ENCODE peak calls at places on chromosomes 6 and 20, in nine cellular contexts. C is heart left ventricle, X is aorta, W is Peyer's patch, T is epithelial cell of esophagus, A is dorsolateral prefrontal cortex, O is RWPE2, J is left ventricle myocardium inferior, G is lower leg skin. I is an unnamed sample.

GRCh38 chr6:157995458-157995857 is 13.8 kb downstream of the SYNJ2 start:
- DNase-seq in C (no peak), X (no peak), W (no peak), T (no peak), A (no peak), O (no peak), J (peak), G (no peak), I (no peak)

GRCh38 chr6:150030611-150031010 is 5.3 kb upstream of the RAET1L start:
- DNase-seq in C (no peak), X (no peak), W (no peak), T (no peak), A (no peak), O (no peak), J (no peak), G (no peak), I (no peak)

GRCh38 chr20:57627972-57628650 is 7.9 kb upstream of the ZBP1 start:
- DNase-seq in C (peak), X (peak), W (peak), T (peak), A (no peak), O (peak), J (peak), G (peak), I (peak)

GRCh38 chr20:54172856-54173652 is 732 bp downstream of the CYP24A1 start:
- DNase-seq in C (no peak), X (no peak), W (no peak), T (peak), A (no peak), O (peak), J (no peak), G (no peak), I (peak)

GRCh38 chr20:57066126-57066900 is 200.1 kb downstream of the BMP7 start:
- DNase-seq in C (no peak), X (no peak), W (no peak), T (no peak), A (no peak), O (peak), J (no peak), G (peak), I (no peak)

GRCh38 chr6:4973972-4974885 is 29.6 kb downstream of the RPP40 start:
- DNase-seq in C (no peak), X (peak), W (no peak), T (peak), A (no peak), O (no peak), J (no peak), G (peak), I (peak)

GRCh38 chr20:57678340-57678739 is 31.5 kb downstream of the PMEPA1 start:
- DNase-seq in C (peak), X (no peak), W (no peak), T (no peak), A (peak), O (no peak), J (no peak), G (no peak), I (no peak)

GRCh38 chr6:125867483-125867935 is 76.7 kb downstream of the NCOA7 start:
- DNase-seq in C (no peak), X (no peak), W (no peak), T (peak), A (no peak), O (peak), J (no peak), G (no peak), I (peak)

GRCh38 chr6:119172813-119173212 is 94.3 kb upstream of the FAM184A start:
- DNase-seq in C (no peak), X (no peak), W (no peak), T (peak), A (no peak), O (no peak), J (no peak), G (no peak), I (peak)

GRCh38 chr20:36167826-36168634 is 13.5 kb downstream of the EPB41L1 start:
- DNase-seq in C (no peak), X (no peak), W (no peak), T (peak), A (no peak), O (no peak), J (no peak), G (no peak), I (peak)

GRCh38 chr6:161001421-161001820 is 9.9 kb downstream of the MAP3K4 start:
- DNase-seq in C (no peak), X (no peak), W (no peak), T (peak), A (no peak), O (no peak), J (no peak), G (no peak), I (peak)

GRCh38 chr6:117477988-117478852 is 4.3 kb upstream of the DCBLD1 start:
- DNase-seq in C (no peak), X (no peak), W (peak), T (peak), A (no peak), O (no peak), J (no peak), G (no peak), I (peak)

DNA sequence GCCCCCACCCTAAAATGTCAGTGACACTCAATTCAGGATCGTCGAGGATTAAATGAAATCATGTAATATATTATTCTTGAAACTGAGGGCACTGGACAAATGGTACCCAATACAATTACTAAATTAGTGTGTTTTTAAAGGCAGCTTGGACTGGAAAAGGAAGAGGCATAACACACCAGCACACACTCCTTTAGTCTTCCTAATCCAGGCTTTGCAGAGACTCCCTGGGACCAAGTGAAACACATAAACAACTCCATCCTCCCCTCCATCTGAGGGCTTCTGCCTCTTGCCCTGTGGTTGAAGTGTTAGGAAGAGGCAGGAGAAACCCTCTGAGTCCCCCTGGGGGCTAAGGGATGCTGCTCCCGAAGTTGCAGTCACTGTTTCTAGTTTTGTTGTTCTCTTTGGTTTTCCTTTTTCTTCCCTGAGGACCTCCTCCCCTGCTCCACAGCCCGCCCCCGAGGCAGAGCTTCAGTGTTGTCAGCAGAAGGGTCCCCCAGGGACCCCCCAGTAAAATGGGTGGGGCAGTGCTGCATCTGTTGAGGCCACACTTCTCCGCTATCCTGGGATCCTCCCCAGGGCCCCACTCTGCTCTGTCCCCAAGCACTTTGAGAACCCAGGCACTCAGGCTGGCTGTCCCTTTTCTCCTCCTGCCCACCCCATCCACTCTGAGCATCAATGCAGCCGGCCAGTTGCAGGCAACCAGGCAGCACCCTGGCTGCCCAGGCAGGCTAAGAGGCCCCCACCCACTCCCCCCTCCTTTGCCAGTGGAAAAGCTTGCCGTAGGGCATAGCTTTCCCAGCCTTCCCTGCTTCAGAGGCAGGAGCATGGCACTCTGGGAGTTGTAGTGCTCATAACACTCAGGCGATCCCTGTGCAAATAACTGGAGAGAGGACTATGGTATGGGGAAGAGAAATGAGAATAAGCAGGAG is 5.9 kb downstream of the TMEM63B start:
- DNase-seq in C (peak), X (peak), W (peak), T (peak), A (peak), O (no peak), J (peak), G (peak), I (peak)
- H3K4me3 ChIP-seq in C (no peak), X (no peak), W (no peak), T (no peak), A (no peak), O (no peak), J (peak), G (no peak), I (no peak)

GRCh38 chr20:17227669-17228623 is 1.1 kb downstream of the PCSK2 start:
- DNase-seq in C (no peak), X (peak), W (no peak), T (peak), A (peak), O (no peak), J (no peak), G (no peak), I (no peak)
- H3K4me3 ChIP-seq in C (no peak), X (no peak), W (no peak), T (no peak), A (peak), O (no peak), J (peak), G (no peak), I (no peak)

DNA sequence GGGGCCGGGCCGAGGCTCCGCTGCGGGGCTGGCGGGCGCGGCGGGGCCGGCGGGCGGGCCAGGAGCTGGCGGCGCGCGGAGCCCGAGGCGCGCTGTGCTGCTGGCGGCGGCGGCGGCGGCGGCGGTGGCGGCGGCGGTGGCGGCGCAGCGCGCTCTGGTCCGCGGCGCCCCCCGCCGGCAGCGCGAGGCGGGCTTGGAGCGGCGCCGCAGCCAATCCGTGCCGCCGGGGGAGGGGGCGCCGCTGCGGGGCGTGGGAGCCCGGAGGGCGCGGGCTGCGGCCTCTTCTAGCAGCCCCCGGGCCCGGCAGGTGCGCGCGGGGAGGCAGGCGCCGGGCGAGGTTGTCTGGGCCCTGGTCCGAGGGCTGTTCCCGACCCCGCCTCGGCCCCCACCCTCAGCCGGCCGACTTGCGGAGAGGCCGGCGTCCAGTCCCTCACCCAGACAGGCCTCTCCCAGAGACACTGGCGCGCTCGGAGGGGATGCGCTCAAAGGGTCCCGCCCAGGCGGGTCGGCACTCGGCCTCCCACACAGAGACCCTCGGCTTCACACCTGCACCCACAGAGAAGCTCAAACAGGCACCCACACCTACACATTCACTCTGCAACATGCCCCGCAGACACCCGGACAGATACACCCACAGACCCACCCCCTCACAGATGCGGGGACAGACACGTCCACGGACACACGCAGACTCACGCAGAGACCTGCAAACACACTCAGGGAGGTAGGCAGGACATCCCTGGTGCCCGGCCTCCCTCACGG is at the start of gene RIMS4:
- DNase-seq in C (no peak), X (no peak), W (no peak), T (peak), A (peak), O (peak), J (no peak), G (peak), I (no peak)
- H3K4me3 ChIP-seq in C (peak), X (peak), W (no peak), T (no peak), A (peak), O (peak), J (peak), G (no peak), I (no peak)

DNA sequence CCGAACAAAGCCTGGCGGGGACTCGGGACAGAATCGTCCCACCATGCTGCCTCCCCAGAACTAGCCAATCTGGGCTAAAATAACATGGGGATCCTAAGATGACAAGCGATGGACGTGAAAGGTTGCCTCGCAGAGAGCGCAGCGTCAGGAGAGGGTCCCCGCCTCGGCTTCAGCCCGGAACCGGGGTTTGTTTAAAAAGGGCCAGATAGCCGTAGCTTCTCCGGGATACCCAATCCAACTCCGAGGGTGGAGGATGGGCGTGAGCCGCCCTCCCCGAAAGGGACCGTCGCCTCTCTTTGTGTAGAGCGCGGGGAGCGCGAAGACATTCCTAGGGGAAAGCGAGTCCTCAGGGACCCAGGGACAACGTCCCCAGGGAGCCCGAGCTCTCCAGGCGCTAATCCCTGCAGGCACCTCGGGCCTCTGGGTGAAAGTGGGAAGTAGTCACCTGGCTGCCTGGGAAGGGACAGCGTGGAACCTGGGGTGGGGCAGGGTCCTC is 640 bp downstream of the CD24 start:
- DNase-seq in C (no peak), X (no peak), W (peak), T (peak), A (no peak), O (peak), J (no peak), G (no peak), I (no peak)
- H3K4me3 ChIP-seq in C (peak), X (no peak), W (peak), T (peak), A (peak), O (peak), J (peak), G (peak), I (no peak)

DNA sequence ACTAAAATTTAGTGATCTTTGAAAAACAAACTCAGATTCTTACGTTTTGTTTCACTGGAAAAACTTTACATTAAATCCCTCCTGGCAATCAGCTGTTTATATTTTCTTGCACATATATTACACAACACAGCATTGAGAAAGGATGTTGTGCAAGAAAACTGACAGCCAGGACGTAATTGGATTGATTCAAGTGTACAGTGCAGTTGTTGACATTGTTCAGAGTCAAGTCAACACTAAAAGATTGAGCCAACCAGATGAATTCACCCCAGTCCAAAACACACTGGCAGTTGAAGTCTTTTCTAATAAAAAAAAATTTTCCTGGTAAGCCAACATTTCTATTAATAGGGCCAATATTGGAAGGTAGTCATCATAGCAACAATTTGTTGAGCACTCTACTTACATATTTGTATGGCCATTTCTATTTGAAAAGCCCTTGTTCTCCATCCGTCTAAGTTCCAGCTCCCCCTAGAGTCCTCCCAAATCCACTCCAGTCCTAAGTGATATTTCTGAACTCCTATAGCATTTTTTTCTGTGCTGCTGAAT is 20.9 kb upstream of the VNN1 start:
- DNase-seq in C (no peak), X (no peak), W (no peak), T (peak), A (no peak), O (no peak), J (no peak), G (no peak), I (peak)
- H3K4me3 ChIP-seq in C (no peak), X (no peak), W (no peak), T (no peak), A (no peak), O (no peak), J (no peak), G (no peak), I (no peak)

GRCh38 chr6:88545991-88546390 is 379.8 kb upstream of the CNR1 start:
- DNase-seq in C (no peak), X (no peak), W (no peak), T (no peak), A (no peak), O (no peak), J (no peak), G (no peak), I (no peak)

GRCh38 chr6:88547768-88548167 is 381.6 kb upstream of the CNR1 start:
- DNase-seq in C (no peak), X (no peak), W (no peak), T (peak), A (no peak), O (no peak), J (no peak), G (no peak), I (no peak)

GRCh38 chr6:88544986-88545612 is 379.0 kb upstream of the CNR1 start:
- DNase-seq in C (no peak), X (no peak), W (no peak), T (no peak), A (no peak), O (no peak), J (no peak), G (no peak), I (no peak)

DNA sequence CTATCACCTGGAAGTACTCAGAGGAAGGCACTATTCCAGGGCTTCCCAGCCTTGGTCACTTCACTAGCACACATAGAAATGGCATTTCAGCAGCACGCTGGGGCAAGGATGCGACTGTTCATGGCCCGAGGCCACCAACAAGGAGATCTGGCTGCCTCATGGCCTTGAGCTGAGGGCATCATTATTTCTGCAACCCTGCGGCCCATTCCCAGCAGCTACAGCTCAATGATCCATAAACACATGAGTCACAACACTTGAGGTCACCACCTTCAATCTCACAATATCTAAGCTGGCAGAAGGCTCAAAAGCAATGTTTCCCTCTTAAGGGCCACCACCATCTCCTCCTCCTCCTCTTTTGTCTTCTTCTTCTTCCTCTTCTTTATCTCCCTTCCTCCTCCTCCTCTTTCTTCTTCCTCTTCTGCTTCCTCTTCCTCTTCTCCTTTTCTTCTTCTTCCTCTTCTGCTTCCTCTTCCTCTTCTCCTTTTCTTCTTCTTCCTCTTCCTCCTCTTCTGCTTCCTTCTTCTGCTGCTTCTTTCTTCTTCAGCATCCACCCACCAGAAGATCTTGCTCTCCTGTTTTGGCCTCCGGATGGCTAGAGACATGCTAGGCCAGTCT is 382.9 kb upstream of the CNR1 start:
- DNase-seq in C (no peak), X (no peak), W (no peak), T (no peak), A (no peak), O (no peak), J (no peak), G (no peak), I (peak)
- H3K4me3 ChIP-seq in C (no peak), X (no peak), W (no peak), T (no peak), A (no peak), O (no peak), J (no peak), G (no peak), I (no peak)

GRCh38 chr6:155378284-155378683 is 64.0 kb upstream of the TFB1M start:
- DNase-seq in C (no peak), X (no peak), W (no peak), T (no peak), A (no peak), O (no peak), J (no peak), G (no peak), I (no peak)

GRCh38 chr6:155377061-155377460 is 62.8 kb upstream of the TFB1M start:
- DNase-seq in C (no peak), X (no peak), W (no peak), T (peak), A (no peak), O (no peak), J (no peak), G (no peak), I (peak)

GRCh38 chr6:155381856-155382690 is 67.8 kb upstream of the TFB1M start:
- DNase-seq in C (no peak), X (no peak), W (no peak), T (peak), A (no peak), O (no peak), J (no peak), G (no peak), I (peak)

GRCh38 chr6:155380666-155381332 is 66.5 kb upstream of the TFB1M start:
- DNase-seq in C (no peak), X (no peak), W (no peak), T (no peak), A (no peak), O (no peak), J (no peak), G (no peak), I (no peak)

GRCh38 chr6:155378724-155379123 is 64.4 kb upstream of the TFB1M start:
- DNase-seq in C (no peak), X (no peak), W (no peak), T (no peak), A (no peak), O (no peak), J (no peak), G (no peak), I (no peak)
- H3K4me3 ChIP-seq in C (no peak), X (no peak), W (no peak), T (no peak), A (no peak), O (no peak), J (no peak), G (no peak), I (no peak)